ENCODE peak calls at places on chromosome 14, in eight cellular contexts. I, T, K, A, O, Q, U and S are unnamed samples.

GRCh38 chr14:88379706-88380343 is 5.6 kb upstream of the SPATA7 start:
- DNase-seq in K (no peak), A (no peak), T (no peak), U (no peak), I (no peak), O (no peak), Q (no peak), S (no peak)

GRCh38 chr14:52014601-52015267 is 25.4 kb downstream of the RTRAF start:
- DNase-seq in I (peak; percentile 65), T (no peak), A (no peak), O (no peak), Q (no peak), K (no peak), U (no peak), S (no peak)

GRCh38 chr14:85310491-85311272 is 219.3 kb upstream of the FLRT2 start:
- DNase-seq in K (no peak), I (no peak), U (no peak), O (no peak), A (no peak), Q (peak; percentile 40), T (no peak), S (no peak)

GRCh38 chr14:72503696-72504368 is 390.1 kb downstream of the DPF3 start:
- DNase-seq in K (no peak), I (no peak), U (no peak), Q (peak; percentile 26), A (no peak), T (peak; percentile 47), O (no peak), S (no peak)

GRCh38 chr14:58488550-58488949 is 61.0 kb downstream of the KIAA0586 start:
- DNase-seq in K (no peak), Q (peak; percentile 46), A (no peak), I (no peak), U (no peak), O (no peak), T (peak; percentile 32), S (no peak)

GRCh38 chr14:101595887-101596721 is 34.8 kb downstream of the DIO3 start:
- DNase-seq in Q (no peak), K (peak; percentile 14), T (no peak), I (no peak), U (peak; percentile 25), O (peak; percentile 14), A (no peak), S (no peak)

GRCh38 chr14:47256968-47257367 is 418.4 kb downstream of the MDGA2 start:
- DNase-seq in Q (no peak), I (no peak), O (no peak), U (no peak), A (no peak), K (no peak), T (no peak), S (no peak)

GRCh38 chr14:77660754-77661153 is 44.3 kb upstream of the SPTLC2 start:
- DNase-seq in I (no peak), O (no peak), U (no peak), A (no peak), Q (no peak), K (no peak), T (peak; percentile 44), S (no peak)

GRCh38 chr14:23632461-23633159 is 3.6 kb upstream of the DHRS2 start:
- DNase-seq in O (no peak), K (no peak), Q (no peak), T (no peak), U (no peak), I (no peak), A (no peak), S (no peak)

DNA sequence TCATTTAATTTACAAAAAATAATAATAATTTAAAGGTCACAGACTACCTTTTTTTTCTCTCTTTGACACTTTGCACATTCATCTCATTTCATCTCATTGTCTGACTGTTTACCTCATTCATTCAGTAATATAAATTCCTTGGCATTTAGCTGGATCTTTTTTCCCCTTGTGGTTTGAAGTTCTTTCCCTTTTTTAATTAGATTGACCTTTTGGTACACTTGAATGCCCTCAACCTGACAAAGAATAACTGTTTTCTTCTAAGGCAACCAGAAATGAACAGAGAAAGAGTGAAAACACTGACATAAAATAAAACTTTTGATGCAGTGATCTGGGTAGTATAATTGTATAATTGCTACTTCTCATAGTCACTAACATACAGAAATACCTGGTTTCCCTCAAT is 774.9 kb upstream of the NOVA1 start:
- DNase-seq in O (no peak), T (no peak), K (no peak), A (no peak), U (no peak), Q (no peak), I (no peak), S (no peak)
- H3K9me3 ChIP-seq in O (peaks cover 3% of the 10 kb centered on the region), T (peaks cover 2% of the 10 kb centered on the region), K (no peaks in the 10 kb centered on the region), A (no peaks in the 10 kb centered on the region), U (no peaks in the 10 kb centered on the region), Q (no peaks in the 10 kb centered on the region), I (no peaks in the 10 kb centered on the region), S (no peaks in the 10 kb centered on the region)

DNA sequence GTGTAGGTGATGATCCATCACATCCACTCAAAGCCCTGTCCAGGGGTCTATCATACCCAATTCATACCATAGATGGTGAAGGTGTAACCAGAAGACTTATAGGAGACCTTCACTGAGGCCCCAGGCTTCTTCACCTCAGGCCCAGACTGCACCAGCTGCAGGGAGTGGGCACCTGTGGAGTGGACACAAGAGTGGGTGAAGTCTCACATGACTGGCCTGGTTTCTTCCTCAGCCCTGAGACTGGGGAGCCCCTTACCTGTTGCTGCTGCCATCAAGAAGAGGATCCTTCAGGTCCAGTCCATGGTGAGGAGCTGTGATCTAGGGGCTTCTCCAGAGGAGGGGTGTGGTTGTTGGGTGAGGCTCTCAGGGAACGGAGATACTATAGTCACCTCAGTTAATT is 851.0 kb downstream of the TMEM121 start:
- DNase-seq in I (no peak), Q (no peak), A (no peak), O (no peak), K (no peak), U (no peak), T (no peak), S (no peak)
- H3K9me3 ChIP-seq in I (no peaks in the 10 kb centered on the region), Q (peaks cover 2% of the 10 kb centered on the region), A (no peaks in the 10 kb centered on the region), O (no peaks in the 10 kb centered on the region), K (no peaks in the 10 kb centered on the region), U (no peaks in the 10 kb centered on the region), T (peaks cover 3% of the 10 kb centered on the region), S (no peaks in the 10 kb centered on the region)

DNA sequence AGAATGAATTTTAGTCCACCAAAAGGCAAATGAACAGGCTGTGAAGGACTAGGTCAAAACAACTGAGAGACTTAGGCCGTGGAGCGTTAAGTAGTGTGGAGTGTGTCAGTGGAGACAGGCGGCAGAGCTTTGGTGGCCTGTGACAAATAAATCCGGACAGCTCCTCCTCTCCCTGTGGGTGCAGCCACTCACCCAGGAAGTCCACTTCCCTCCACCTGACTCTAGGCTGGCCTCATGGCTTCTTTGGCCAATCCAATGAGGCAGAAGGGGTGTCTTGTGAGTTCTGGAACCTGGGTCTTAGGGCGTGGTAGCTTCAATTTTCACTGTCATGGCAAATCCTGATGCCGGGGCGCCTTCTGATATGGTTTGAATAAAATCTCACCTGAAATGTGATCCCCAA is 180.9 kb upstream of the C14orf180 start:
- DNase-seq in T (no peak), K (no peak), A (no peak), I (no peak), U (no peak), Q (no peak), O (no peak), S (no peak)
- H3K9me3 ChIP-seq in T (no peaks in the 10 kb centered on the region), K (peaks cover 9% of the 10 kb centered on the region), A (peaks cover 12% of the 10 kb centered on the region), I (no peaks in the 10 kb centered on the region), U (no peaks in the 10 kb centered on the region), Q (no peaks in the 10 kb centered on the region), O (no peaks in the 10 kb centered on the region), S (no peaks in the 10 kb centered on the region)

DNA sequence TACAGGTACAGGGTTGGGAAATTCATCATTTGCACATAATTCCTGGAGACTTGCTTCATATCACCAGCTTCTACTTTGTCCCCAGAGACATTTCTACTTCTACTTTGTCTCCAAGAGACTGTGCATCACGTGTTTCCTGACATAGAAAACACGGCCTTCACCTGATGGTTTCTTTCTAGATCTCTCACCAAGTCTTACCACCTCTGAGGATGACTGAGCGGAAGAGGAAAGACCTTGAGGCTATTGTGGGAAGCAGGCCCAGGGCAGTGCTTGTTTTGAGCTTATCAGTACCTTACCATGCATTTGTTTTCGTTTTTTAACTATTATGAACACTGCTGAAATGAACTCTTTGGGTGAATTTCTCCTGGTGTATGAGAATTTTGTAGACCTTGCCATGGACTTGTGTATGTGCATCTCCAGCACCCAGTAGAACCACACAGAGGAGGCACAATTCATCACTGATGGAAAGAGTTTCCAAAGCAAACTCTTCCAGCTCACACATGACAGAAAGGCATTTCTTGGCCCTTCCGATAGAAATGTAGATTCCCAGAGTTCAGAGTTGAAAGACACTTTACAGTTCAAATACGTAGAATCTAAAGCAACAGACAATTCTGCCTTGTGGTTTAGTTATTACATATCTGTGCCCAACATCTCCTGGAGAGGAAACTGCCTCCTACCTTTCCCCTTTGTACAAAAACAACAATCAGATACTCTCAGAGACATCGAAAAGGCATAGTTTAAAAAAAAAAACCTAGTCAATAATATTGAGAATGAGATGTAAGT is 434.7 kb downstream of the FUT8 start:
- DNase-seq in O (peak; percentile 89), I (no peak), U (peak; percentile 70), K (peak; percentile 43), A (no peak), Q (no peak), T (no peak), S (no peak)
- H3K9me3 ChIP-seq in O (no peaks in the 10 kb centered on the region), I (no peaks in the 10 kb centered on the region), U (no peaks in the 10 kb centered on the region), K (no peaks in the 10 kb centered on the region), A (no peaks in the 10 kb centered on the region), Q (no peaks in the 10 kb centered on the region), T (no peaks in the 10 kb centered on the region), S (no peaks in the 10 kb centered on the region)

DNA sequence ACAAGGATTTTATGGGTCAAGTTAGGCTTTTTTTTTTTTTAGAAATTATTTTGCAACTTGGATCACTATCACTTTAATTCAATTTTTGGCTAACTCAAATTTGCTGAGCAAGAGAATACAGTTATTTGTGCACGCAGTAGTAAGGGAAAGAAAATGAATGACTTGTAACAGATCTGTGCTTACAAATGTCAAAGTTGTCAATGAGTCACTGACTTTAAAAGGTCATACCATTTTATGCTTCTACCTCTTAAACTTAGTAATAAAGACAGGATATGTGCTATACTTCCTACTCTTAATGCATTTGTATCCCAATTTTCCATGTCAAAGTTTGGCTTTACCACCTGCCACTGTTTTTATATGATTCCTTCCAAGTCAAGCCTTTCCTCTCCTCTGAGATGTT is 131.1 kb upstream of the FBXO33 start:
- DNase-seq in A (no peak), O (no peak), U (no peak), K (no peak), Q (no peak), I (no peak), T (no peak), S (no peak)
- H3K9me3 ChIP-seq in A (peaks cover 9% of the 10 kb centered on the region), O (peaks cover 20% of the 10 kb centered on the region), U (no peaks in the 10 kb centered on the region), K (peaks cover 11% of the 10 kb centered on the region), Q (no peaks in the 10 kb centered on the region), I (no peaks in the 10 kb centered on the region), T (no peaks in the 10 kb centered on the region), S (no peaks in the 10 kb centered on the region)

GRCh38 chr14:83473416-83473815 is 1939.8 kb upstream of the SEL1L start:
- DNase-seq in Q (no peak), T (no peak), U (no peak), I (no peak), K (no peak), A (no peak), O (no peak), S (no peak)

GRCh38 chr14:83467811-83468210 is 1934.2 kb upstream of the SEL1L start:
- DNase-seq in K (no peak), O (no peak), I (no peak), T (peak; percentile 2), U (no peak), A (no peak), Q (no peak), S (no peak)

GRCh38 chr14:83473846-83474245 is 1940.2 kb upstream of the SEL1L start:
- DNase-seq in O (no peak), Q (peak; percentile 86), I (no peak), T (peak; percentile 2), U (no peak), K (no peak), A (no peak), S (no peak)

GRCh38 chr14:83470959-83471358 is 1937.3 kb upstream of the SEL1L start:
- DNase-seq in Q (no peak), O (no peak), T (no peak), K (no peak), I (no peak), U (no peak), A (no peak), S (no peak)

GRCh38 chr14:83470466-83470865 is 1936.8 kb upstream of the SEL1L start:
- DNase-seq in Q (no peak), A (no peak), O (no peak), U (no peak), I (no peak), K (no peak), T (no peak), S (no peak)
- H3K9me3 ChIP-seq in Q (no peaks in the 10 kb centered on the region), A (no peaks in the 10 kb centered on the region), O (peaks cover 5% of the 10 kb centered on the region), U (no peaks in the 10 kb centered on the region), I (no peaks in the 10 kb centered on the region), K (no peaks in the 10 kb centered on the region), T (no peaks in the 10 kb centered on the region), S (no peaks in the 10 kb centered on the region)